ENCODE peak calls at places on chromosomes 7 and 10, in nine cellular contexts. M, C, H, W, J, D, I, P and E are unnamed samples.

GRCh38 chr7:27102578-27103442 is at the start of gene HOXA2:
- DNase-seq in D (no peak), C (no peak), P (no peak), H (no peak), J (no peak), I (no peak), M (no peak), W (peak; percentile 69), E (no peak)

GRCh38 chr7:1049006-1049741 is 4.8 kb downstream of the GPR146 start:
- DNase-seq in J (no peak), W (no peak), D (no peak), I (no peak), C (no peak), P (peak; percentile 31), H (peak; percentile 35), M (no peak), E (no peak)

GRCh38 chr7:111788426-111788825 is 226.1 kb upstream of the IMMP2L start:
- DNase-seq in D (no peak), H (no peak), W (no peak), C (no peak), I (no peak), J (no peak), M (no peak), P (no peak), E (no peak)

GRCh38 chr7:151051108-151051507 is 2.8 kb downstream of the ASIC3 start:
- DNase-seq in H (peak; percentile 82), C (peak; percentile 52), D (peak; percentile 59), I (no peak), P (peak; percentile 69), W (peak; percentile 45), M (no peak), J (peak; percentile 66), E (no peak)

GRCh38 chr10:27717191-27717590 is 28.4 kb downstream of the MKX start:
- DNase-seq in I (no peak), W (no peak), D (no peak), M (no peak), J (no peak), H (no peak), C (no peak), P (no peak), E (no peak)

GRCh38 chr10:12849351-12850181 is 151.9 kb downstream of the CCDC3 start:
- DNase-seq in W (peak; percentile 11), I (no peak), D (no peak), H (no peak), C (no peak), J (no peak), P (no peak), M (no peak), E (peak; percentile 21)

GRCh38 chr10:98170249-98171117 is 36.0 kb downstream of the R3HCC1L start:
- DNase-seq in H (no peak), P (peak; percentile 22), D (peak; percentile 72), W (peak; percentile 51), C (no peak), J (peak; percentile 49), I (peak; percentile 46), M (no peak), E (peak; percentile 80)

GRCh38 chr7:668958-669357 is 57.5 kb upstream of the DNAAF5 start:
- DNase-seq in M (no peak), I (no peak), D (no peak), P (no peak), H (no peak), J (no peak), W (no peak), C (no peak), E (no peak)

GRCh38 chr10:58820862-58821559 is 308.3 kb downstream of the BICC1 start:
- DNase-seq in P (no peak), D (no peak), I (no peak), M (no peak), W (no peak), C (no peak), H (no peak), J (peak; percentile 65), E (no peak)

GRCh38 chr10:118785566-118785965 is 30.8 kb upstream of the CACUL1 start:
- DNase-seq in W (no peak), J (no peak), M (no peak), P (no peak), C (no peak), D (no peak), I (no peak), H (no peak), E (no peak)

GRCh38 chr7:92634924-92635519 is 44.8 kb upstream of the FAM133B start:
- DNase-seq in I (no peak), C (no peak), J (peak; percentile 67), D (no peak), P (no peak), W (peak; percentile 37), H (no peak), M (no peak), E (no peak)

GRCh38 chr10:103295391-103296044 is 18.6 kb downstream of the INA start:
- DNase-seq in H (no peak), D (no peak), I (no peak), M (no peak), C (no peak), W (no peak), P (no peak), J (peak; percentile 77), E (no peak)

GRCh38 chr7:112550468-112551060 is 69.8 kb downstream of the LSMEM1 start:
- DNase-seq in P (no peak), M (no peak), C (no peak), H (no peak), W (peak; percentile 55), I (no peak), D (peak; percentile 67), J (peak; percentile 70), E (peak; percentile 47)

GRCh38 chr10:132494831-132495230 is 42.8 kb upstream of the INPP5A start:
- DNase-seq in P (no peak), I (no peak), M (no peak), H (no peak), W (no peak), D (no peak), J (no peak), C (no peak), E (no peak)

GRCh38 chr10:123038782-123039631 is 30.2 kb downstream of the ACADSB start:
- DNase-seq in D (no peak), I (no peak), J (no peak), W (no peak), H (no peak), C (no peak), P (no peak), M (no peak), E (no peak)

GRCh38 chr10:91035650-91036292 is 114.9 kb upstream of the ANKRD1 start:
- DNase-seq in C (no peak), P (no peak), D (no peak), J (no peak), I (no peak), M (no peak), W (no peak), H (no peak), E (no peak)

DNA sequence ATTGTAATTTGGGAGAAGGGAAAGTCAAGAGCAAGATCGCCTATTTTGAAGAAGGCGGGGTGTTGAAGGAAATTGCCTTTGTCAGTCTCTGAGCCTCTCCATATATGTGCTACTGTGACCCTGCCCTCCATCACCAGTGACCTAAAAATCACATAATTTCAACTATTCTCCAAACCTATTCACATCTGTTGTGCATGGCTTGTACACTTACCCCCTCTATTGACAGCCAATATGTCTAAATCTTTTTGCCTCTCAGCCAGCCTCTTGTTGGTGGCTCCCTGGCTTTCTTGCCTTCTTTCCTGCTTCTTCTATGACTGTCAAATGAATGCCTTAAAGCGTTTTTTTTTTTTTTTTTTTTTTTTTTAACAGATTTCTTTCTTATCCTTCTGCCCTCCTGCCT is 295.6 kb downstream of the AUTS2 start:
- DNase-seq in C (no peak), J (peak; percentile 37), P (no peak), W (no peak), H (no peak), D (peak; percentile 23), M (no peak), I (no peak), E (no peak)
- TF ChIP-seq CTCF in C (peak; percentile 53), J (peak; percentile 47), P (peak; percentile 39), W (no peak), H (peak; percentile 20), D (peak; percentile 38), M (peak; percentile 23), I (no peak), E (peak; percentile 36)

GRCh38 chr7:121011401-121011800 is 22.9 kb downstream of the CPED1 start:
- DNase-seq in H (no peak), W (no peak), D (no peak), P (no peak), J (no peak), C (no peak), M (no peak), I (no peak), E (no peak)
- H3K4me3 ChIP-seq in H (no peak overlapping the region), W (no peak overlapping the region), D (no peak overlapping the region), P (no peak overlapping the region), J (no peak overlapping the region), C (no peak overlapping the region), M (no peak overlapping the region), I (no peak overlapping the region), E (no peak overlapping the region)

DNA sequence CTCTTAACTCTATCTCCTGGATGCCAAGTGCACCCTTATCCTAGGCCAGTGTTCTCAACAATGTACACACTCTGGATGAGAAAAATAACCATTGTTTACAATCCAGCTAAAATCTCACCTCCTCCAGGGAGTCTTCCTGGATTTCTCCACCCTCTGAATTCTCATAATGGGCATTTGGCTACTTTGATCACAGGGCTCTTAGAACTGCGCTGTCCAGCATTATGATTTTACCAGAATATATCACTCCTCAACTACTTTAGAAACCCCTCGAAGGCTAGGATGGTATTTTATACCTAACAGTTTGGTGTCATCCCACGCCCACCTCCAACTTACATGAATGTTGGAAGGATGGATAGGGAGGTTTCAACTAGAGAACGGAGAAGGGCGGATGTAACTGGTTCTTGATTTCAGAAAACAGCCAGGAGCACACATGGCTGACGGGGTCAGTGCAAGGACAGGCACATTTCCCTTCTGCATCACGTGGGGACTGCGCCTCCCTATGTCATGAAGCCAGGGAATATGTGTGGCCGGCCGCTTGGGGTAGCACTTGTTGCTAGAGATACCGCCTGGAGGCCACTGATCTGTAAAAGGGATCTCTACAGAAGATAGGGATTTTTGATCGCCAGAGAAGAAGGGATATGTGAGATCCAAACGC is 1.2 kb upstream of the ATP6V0E2 start:
- DNase-seq in W (peak; percentile 82), H (peak; percentile 91), J (peak; percentile 85), D (peak; percentile 82), I (no peak), C (peak; percentile 84), M (no peak), P (peak; percentile 91), E (peak; percentile 51)
- TF ChIP-seq CTCF in W (no peak), H (peak; percentile 31), J (peak; percentile 44), D (peak; percentile 26), I (no peak), C (peak; percentile 46), M (peak; percentile 26), P (no peak), E (peak; percentile 20)

DNA sequence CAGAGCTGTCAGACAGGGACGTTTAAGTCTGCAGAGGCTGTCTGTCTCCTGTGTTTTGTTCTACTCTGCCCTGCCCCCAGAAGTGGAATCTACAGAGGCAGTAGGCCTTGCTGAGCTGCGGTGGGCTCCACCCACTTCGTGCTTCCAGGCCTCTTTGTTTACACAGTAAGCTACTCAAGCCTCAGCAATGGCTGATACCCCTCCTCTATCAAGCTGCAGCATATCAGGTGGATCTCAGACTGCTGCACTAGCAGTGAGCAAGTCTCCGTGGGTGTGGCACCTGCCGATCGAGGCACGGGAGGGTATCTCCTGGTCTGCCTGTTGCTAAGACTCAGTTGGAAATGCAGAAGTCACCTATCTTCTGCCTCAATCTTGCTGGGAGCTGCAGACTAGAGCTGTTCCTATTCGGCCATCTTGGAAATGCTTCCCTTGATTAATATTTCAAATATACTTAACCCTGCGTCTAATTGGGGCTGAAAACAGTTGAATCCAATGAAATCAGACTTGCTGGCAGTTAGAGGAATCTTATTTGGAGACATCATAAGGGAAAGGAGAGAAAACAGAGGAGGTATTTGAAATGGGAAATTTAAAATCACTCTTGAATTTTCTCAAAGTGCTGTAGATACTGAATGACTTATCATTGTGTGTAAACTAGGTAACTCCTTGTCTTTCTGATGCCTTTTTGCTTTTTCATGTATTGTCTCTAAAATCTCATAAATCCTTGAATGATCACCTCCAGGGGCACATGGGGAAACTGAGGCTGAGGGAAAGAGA is 13.8 kb upstream of the CYP3A5 start:
- DNase-seq in P (no peak), W (peak; percentile 45), M (no peak), C (no peak), I (no peak), H (no peak), J (no peak), D (peak; percentile 80), E (no peak)
- H3K4me3 ChIP-seq in P (no peak overlapping the region), W (no peak overlapping the region), M (no peak overlapping the region), C (no peak overlapping the region), I (no peak overlapping the region), H (no peak overlapping the region), J (no peak overlapping the region), D (peak overlapping the region; percentile 24), E (no peak overlapping the region)